ENCODE peak calls at places on chromosomes 1 and 21, in nine cellular contexts. Z, U, J, T, Q, K, F, N and G are unnamed samples.

GRCh38 chr1:228378453-228379164 is 28.0 kb downstream of the TRIM11 start:
- DNase-seq in Z (peak; percentile 78), U (no peak), J (peak; percentile 49), T (peak; percentile 91), Q (no peak), K (peak; percentile 60), F (peak; percentile 27), N (peak; percentile 86), G (peak; percentile 67)

GRCh38 chr21:22115746-22116145 is 1117.5 kb downstream of the NCAM2 start:
- DNase-seq in Z (no peak), U (no peak), J (no peak), T (no peak), Q (no peak), K (no peak), F (no peak), N (no peak), G (no peak)

GRCh38 chr1:58204284-58204683 is 342.2 kb downstream of the OMA1 start:
- DNase-seq in Z (no peak), U (no peak), J (no peak), T (no peak), Q (no peak), K (peak; percentile 7), F (no peak), N (no peak), G (peak; percentile 14)

GRCh38 chr1:33472349-33472980 is at the start of gene ZSCAN20:
- DNase-seq in Z (peak; percentile 91), U (peak; percentile 97), J (peak; percentile 92), T (peak; percentile 65), Q (peak; percentile 75), K (peak; percentile 95), F (peak; percentile 89), N (peak; percentile 95), G (peak; percentile 94)

GRCh38 chr1:184753608-184754478 is 815 bp downstream of the EDEM3 start:
- DNase-seq in Z (peak; percentile 64), U (peak; percentile 31), J (peak; percentile 23), T (peak; percentile 18), Q (peak; percentile 5), K (peak; percentile 53), F (no peak), N (no peak), G (no peak)

GRCh38 chr1:67832737-67833594 is at the start of gene GNG12:
- DNase-seq in Z (peak; percentile 41), U (peak; percentile 77), J (peak; percentile 75), T (peak; percentile 59), Q (peak; percentile 1), K (peak; percentile 69), F (no peak), N (peak; percentile 89), G (peak; percentile 59)

GRCh38 chr1:80542231-80542630 is 1258.5 kb upstream of the ADGRL2 start:
- DNase-seq in Z (no peak), U (no peak), J (no peak), T (no peak), Q (no peak), K (no peak), F (no peak), N (no peak), G (no peak)

GRCh38 chr1:188590641-188591040 is 1761.9 kb downstream of the PLA2G4A start:
- DNase-seq in Z (no peak), U (no peak), J (no peak), T (no peak), Q (no peak), K (no peak), F (no peak), N (no peak), G (no peak)

GRCh38 chr21:39576518-39577128 is 36.1 kb upstream of the B3GALT5 start:
- DNase-seq in Z (no peak), U (no peak), J (no peak), T (no peak), Q (no peak), K (no peak), F (no peak), N (no peak), G (no peak)

GRCh38 chr1:185540295-185540694 is 193.9 kb upstream of the HMCN1 start:
- DNase-seq in Z (no peak), U (no peak), J (no peak), T (no peak), Q (no peak), K (no peak), F (no peak), N (no peak), G (no peak)